ENCODE peak calls at places on chromosomes 12 and 14, in five cellular contexts. Q is mesendoderm, D is mesenchymal stem cell, V is H9, I is neuronal stem cell. S is an unnamed sample.

GRCh38 chr12:56590237-56590830 is 39.8 kb downstream of the BAZ2A start:
- DNase-seq in I (no peak), V (peak; percentile 67), Q (peak; percentile 77), D (peak; percentile 26), S (peak; percentile 17)

GRCh38 chr12:52226446-52226845 is 6.6 kb upstream of the KRT7 start:
- DNase-seq in I (no peak), Q (no peak), V (no peak), D (no peak), S (no peak)

GRCh38 chr14:57066887-57067513 is 201.7 kb downstream of the EXOC5 start:
- DNase-seq in I (peak; percentile 57), V (peak; percentile 75), Q (peak; percentile 74), D (peak; percentile 10), S (peak; percentile 2)

GRCh38 chr12:108609535-108610335 is 11.9 kb upstream of the TMEM119 start:
- DNase-seq in V (no peak), I (no peak), D (peak; percentile 92), Q (no peak), S (peak; percentile 85)

GRCh38 chr14:25237845-25238244 is 187.9 kb upstream of the STXBP6 start:
- DNase-seq in Q (peak; percentile 76), V (peak; percentile 64), I (peak; percentile 36), D (no peak), S (peak; percentile 2)

GRCh38 chr14:74542056-74542685 is 48.6 kb downstream of the ISCA2 start:
- DNase-seq in I (no peak), Q (no peak), D (no peak), V (no peak), S (no peak)

GRCh38 chr12:4567073-4567881 is 5.3 kb downstream of the DYRK4 start:
- DNase-seq in V (no peak), I (no peak), Q (no peak), D (no peak), S (no peak)

GRCh38 chr12:52318241-52318990 is 2.8 kb downstream of the KRT83 start:
- DNase-seq in Q (no peak), V (no peak), D (no peak), I (no peak), S (no peak)

GRCh38 chr14:94099006-94099405 is 11.5 kb upstream of the IFI27 start:
- DNase-seq in I (no peak), V (peak; percentile 8), D (no peak), Q (no peak), S (no peak)

GRCh38 chr12:125454786-125455450 is 389.7 kb downstream of the AACS start:
- DNase-seq in Q (no peak), I (peak; percentile 15), D (no peak), V (no peak), S (no peak)

GRCh38 chr14:28116716-28117115 is 649.9 kb upstream of the FOXG1 start:
- DNase-seq in Q (peak; percentile 36), D (no peak), V (no peak), I (no peak), S (no peak)

GRCh38 chr14:58912287-58912686 is 274.5 kb downstream of the DACT1 start:
- DNase-seq in I (no peak), V (no peak), D (no peak), Q (no peak), S (no peak)

GRCh38 chr12:94589591-94590001 is 60.8 kb downstream of the TMCC3 start:
- DNase-seq in Q (no peak), I (no peak), V (no peak), D (no peak), S (no peak)

GRCh38 chr12:46472144-46472705 is 99.7 kb upstream of the SLC38A2 start:
- DNase-seq in I (no peak), Q (no peak), V (no peak), D (no peak), S (no peak)

GRCh38 chr12:8077207-8077606 is 4.9 kb upstream of the NECAP1 start:
- DNase-seq in D (peak; percentile 53), V (no peak), Q (peak; percentile 56), I (no peak), S (peak; percentile 62)

GRCh38 chr12:39852346-39852745 is 232.7 kb upstream of the ABCD2 start:
- DNase-seq in Q (no peak), I (no peak), V (no peak), D (no peak), S (peak; percentile 1)

GRCh38 chr12:12704593-12705230 is 8.7 kb upstream of the GPR19 start:
- DNase-seq in Q (peak; percentile 96), D (peak; percentile 93), V (peak; percentile 73), I (peak; percentile 83), S (peak; percentile 95)

GRCh38 chr14:90757452-90757851 is 58.8 kb downstream of the TTC7B start:
- DNase-seq in V (no peak), I (no peak), D (peak; percentile 5), Q (no peak), S (no peak)

GRCh38 chr12:63862187-63863107 is 17.9 kb downstream of the SRGAP1 start:
- DNase-seq in V (no peak), I (no peak), D (no peak), Q (peak; percentile 45), S (no peak)

GRCh38 chr12:7123806-7124519 is 4.7 kb downstream of the RBP5 start:
- DNase-seq in Q (no peak), I (no peak), D (no peak), V (no peak), S (no peak)

GRCh38 chr12:6791931-6792520 is 2.7 kb downstream of the CD4 start:
- DNase-seq in I (no peak), V (no peak), D (no peak), Q (no peak), S (no peak)

GRCh38 chr14:26925876-26926584 is 328.2 kb upstream of the NOVA1 start:
- DNase-seq in I (no peak), D (no peak), V (no peak), Q (peak; percentile 69), S (no peak)

GRCh38 chr12:71407732-71408131 is 31.9 kb upstream of the LGR5 start:
- DNase-seq in V (no peak), I (no peak), Q (no peak), D (no peak), S (no peak)

GRCh38 chr12:29519585-29520182 is 22.2 kb upstream of the OVCH1 start:
- DNase-seq in D (peak; percentile 65), V (no peak), Q (peak; percentile 38), I (peak; percentile 11), S (peak; percentile 68)

GRCh38 chr12:103640410-103640809 is 53.3 kb downstream of the STAB2 start:
- DNase-seq in Q (no peak), I (no peak), D (no peak), V (no peak), S (no peak)

GRCh38 chr12:12807970-12808702 is 5.0 kb upstream of the DDX47 start:
- DNase-seq in V (no peak), Q (no peak), D (peak; percentile 38), I (no peak), S (peak; percentile 71)

GRCh38 chr14:30710870-30711269 is 88.8 kb downstream of the SCFD1 start:
- DNase-seq in I (no peak), D (no peak), V (no peak), Q (no peak), S (peak; percentile 49)

GRCh38 chr12:7137868-7138267 is 7.7 kb downstream of the CLSTN3 start:
- DNase-seq in D (no peak), Q (no peak), I (no peak), V (no peak), S (no peak)

GRCh38 chr14:95121911-95122696 is 35.2 kb downstream of the DICER1 start:
- DNase-seq in D (no peak), V (no peak), Q (no peak), I (no peak), S (no peak)

GRCh38 chr14:51258788-51259187 is 18.7 kb downstream of the TMX1 start:
- DNase-seq in D (no peak), V (no peak), Q (no peak), I (no peak), S (no peak)

GRCh38 chr12:110846615-110847566 is at the start of gene CCDC63:
- DNase-seq in V (peak; percentile 87), I (peak; percentile 65), Q (peak; percentile 82), D (peak; percentile 52), S (no peak)

GRCh38 chr14:96285667-96286066 is 29.7 kb downstream of the BDKRB1 start:
- DNase-seq in I (no peak), Q (no peak), V (no peak), D (peak; percentile 93), S (peak; percentile 91)

GRCh38 chr14:105517096-105517495 is 9.3 kb upstream of the TMEM121 start:
- DNase-seq in V (no peak), D (no peak), Q (no peak), I (no peak), S (no peak)

GRCh38 chr12:6277982-6278438 is 32.5 kb upstream of the PLEKHG6 start:
- DNase-seq in Q (peak; percentile 53), I (no peak), D (no peak), V (no peak), S (no peak)

DNA sequence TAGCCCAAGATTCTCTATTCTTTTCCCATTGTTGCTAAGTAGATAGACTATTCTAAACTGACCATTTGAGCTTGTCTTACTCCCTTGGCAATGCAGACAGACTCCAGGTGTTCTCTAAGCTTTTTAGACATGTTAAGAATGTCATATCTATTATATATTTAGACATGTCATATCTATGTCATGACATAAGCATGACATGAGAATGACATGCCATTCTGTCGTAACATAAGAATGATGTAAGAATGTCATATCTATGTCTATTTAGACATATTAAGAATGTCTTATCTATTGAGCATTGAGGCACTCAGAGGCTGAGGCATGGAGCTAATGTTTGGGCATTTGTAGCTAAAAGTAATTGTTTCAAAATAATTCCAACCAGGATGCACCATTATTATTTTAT is 277.3 kb upstream of the ATP2B1 start:
- DNase-seq in I (no peak), D (no peak), V (no peak), Q (no peak), S (no peak)
- H3K23ac ChIP-seq in I (no peak overlapping the region), D (no peak overlapping the region), V (no peak overlapping the region), Q (no peak overlapping the region), S (no peak overlapping the region)

GRCh38 chr12:57766464-57767311 is at the start of gene CYP27B1:
- DNase-seq in V (peak; percentile 87), Q (peak; percentile 81), I (no peak), D (no peak), S (peak; percentile 7)
- H3K23ac ChIP-seq in V (no peak within 1 kb of the TSS), Q (no peak within 1 kb of the TSS), I (peak within 1 kb of the TSS; percentile 86), D (peak within 1 kb of the TSS; percentile 60), S (peak within 1 kb of the TSS; percentile 71)

DNA sequence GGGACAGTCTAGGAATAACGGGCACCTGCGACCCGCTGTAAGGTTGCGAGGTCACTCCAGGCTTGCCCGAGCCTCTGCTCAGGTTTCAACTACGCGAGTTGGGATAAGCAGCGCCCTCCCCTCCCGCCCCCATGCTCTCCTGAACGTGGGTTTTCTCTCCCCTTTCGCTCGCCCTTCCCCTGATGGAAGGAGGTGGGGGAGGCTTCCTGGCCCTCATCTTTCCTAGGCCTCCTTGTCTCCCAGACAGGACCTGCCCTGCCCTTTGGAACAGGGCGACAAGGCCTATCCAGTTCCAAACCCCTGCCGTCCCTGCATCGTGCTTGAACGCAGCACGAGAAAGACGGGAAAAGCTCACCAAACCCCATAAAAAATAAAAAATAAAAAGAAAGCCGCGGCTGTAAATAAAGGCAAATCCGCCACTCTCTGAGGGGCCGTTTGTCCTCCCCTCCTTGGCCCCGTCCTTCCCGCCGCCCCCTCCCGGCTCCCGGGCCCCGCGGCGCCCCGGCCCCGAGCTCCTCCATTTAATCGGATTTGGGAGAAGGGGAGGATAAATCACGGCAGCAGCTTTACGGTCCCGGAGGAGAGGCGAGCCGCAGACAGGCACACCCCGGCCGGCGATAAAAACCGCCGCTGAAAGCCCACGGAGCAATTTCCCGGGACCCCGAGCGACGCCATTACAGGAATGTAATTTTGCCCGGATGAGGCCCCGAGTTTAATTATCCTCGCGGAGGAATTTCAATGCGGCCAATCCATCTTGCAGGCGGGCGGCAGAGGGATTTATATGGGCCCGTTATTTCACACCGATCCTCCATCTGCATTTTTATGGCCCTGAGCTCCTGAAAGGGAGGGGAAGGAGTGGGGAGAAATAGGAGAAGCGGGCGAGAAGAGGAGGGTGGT is 1.1 kb upstream of the ATP5MC2 start:
- DNase-seq in V (peak; percentile 82), D (peak; percentile 44), Q (peak; percentile 85), I (peak; percentile 74), S (peak; percentile 32)
- H3K23ac ChIP-seq in V (no peak overlapping the region), D (no peak overlapping the region), Q (no peak overlapping the region), I (peak overlapping the region; percentile 46), S (peak overlapping the region; percentile 85)

GRCh38 chr12:1870998-1871917 is 47.2 kb downstream of the CACNA2D4 start:
- DNase-seq in I (no peak), Q (no peak), V (peak; percentile 28), D (no peak), S (no peak)
- H3K23ac ChIP-seq in I (peak overlapping the region; percentile 36), Q (no peak overlapping the region), V (no peak overlapping the region), D (no peak overlapping the region), S (no peak overlapping the region)

S was measured in IMR-90.